ENCODE peak calls at places on chromosomes 11 and 22, in five cellular contexts. G is iris pigment epithelial cell; C is cardiac septum; X is fibroblast of lung; K is activated CD4-positive, alpha-beta T cell treated with anti-CD3 and anti-CD28 coated beads, Interleukin-2, amount 50 U/mL, for 48 hours. E is an unnamed sample.

GRCh38 chr11:47267858-47268257 is 2.1 kb upstream of the MADD start:
- DNase-seq in C (no peak), X (no peak), K (no peak), G (no peak), E (no peak)

GRCh38 chr11:46050065-46050464 is 71.2 kb downstream of the PHF21A start:
- DNase-seq in C (no peak), X (peak; percentile 93), G (peak; percentile 87), K (no peak), E (no peak)

GRCh38 chr11:134119094-134119493 is 50.2 kb downstream of the JAM3 start:
- DNase-seq in K (no peak), G (peak; percentile 86), X (peak; percentile 91), C (no peak), E (no peak)

GRCh38 chr11:122703541-122704272 is 48.2 kb downstream of the UBASH3B start:
- DNase-seq in X (peak; percentile 56), G (no peak), C (no peak), K (peak; percentile 54), E (no peak)

GRCh38 chr11:104694259-104695070 is 203.8 kb downstream of the CASP12 start:
- DNase-seq in K (no peak), X (peak; percentile 99), C (no peak), G (peak; percentile 89), E (no peak)

GRCh38 chr22:27804683-27805297 is 3.2 kb upstream of the MN1 start:
- DNase-seq in K (peak; percentile 56), C (peak; percentile 80), X (peak; percentile 58), G (peak; percentile 57), E (peak; percentile 35)

GRCh38 chr11:70556884-70557741 is 158.8 kb downstream of the CTTN start:
- DNase-seq in X (peak; percentile 75), C (no peak), G (no peak), K (no peak), E (no peak)

GRCh38 chr22:37260939-37261338 is 16.9 kb upstream of the RAC2 start:
- DNase-seq in X (peak; percentile 40), G (peak; percentile 52), C (no peak), K (peak; percentile 68), E (no peak)

GRCh38 chr11:12413141-12414055 is 36.0 kb downstream of the PARVA start:
- DNase-seq in K (no peak), C (no peak), X (peak; percentile 59), G (no peak), E (no peak)

GRCh38 chr11:108766596-108767173 is 101.8 kb downstream of the DDX10 start:
- DNase-seq in K (no peak), C (no peak), X (no peak), G (peak; percentile 52), E (no peak)

GRCh38 chr11:110524227-110524626 is 94.5 kb downstream of the FDX1 start:
- DNase-seq in X (peak; percentile 91), C (no peak), G (peak; percentile 98), K (no peak), E (no peak)

GRCh38 chr11:18721576-18722292 is 4.3 kb downstream of the IGSF22 start:
- DNase-seq in C (no peak), X (peak; percentile 44), G (peak; percentile 55), K (peak; percentile 60), E (no peak)

GRCh38 chr22:36017661-36018091 is 10.9 kb downstream of the RBFOX2 start:
- DNase-seq in X (no peak), G (no peak), K (no peak), C (no peak), E (no peak)

GRCh38 chr22:41057076-41057475 is 35.3 kb upstream of the EP300 start:
- DNase-seq in G (no peak), C (no peak), K (no peak), X (no peak), E (no peak)

E was measured in omental fat pad.